ENCODE peak calls at places on chromosomes 16 and 17, in nine cellular contexts. J is CD8-positive, alpha-beta memory T cell; R is K562; I is heart right ventricle; Y is cardiac muscle cell; T is psoas muscle; K is fibroblast of lung; F is adrenal gland; Z is PC-3. D is an unnamed sample.

GRCh38 chr17:17669851-17670232 is 11.4 kb upstream of the RAI1 start:
- DNase-seq in J (no peak), R (no peak), I (no peak), Y (no peak), T (no peak), K (no peak), F (no peak), Z (no peak), D (no peak)

GRCh38 chr16:59113009-59113408 is 378.9 kb upstream of the GOT2 start:
- DNase-seq in J (no peak), R (no peak), I (no peak), Y (no peak), T (no peak), K (no peak), F (no peak), Z (no peak), D (no peak)

GRCh38 chr17:64599187-64599676 is 62.9 kb downstream of the SMURF2 start:
- DNase-seq in J (peak; percentile 46), R (peak; percentile 30), I (no peak), Y (no peak), T (no peak), K (no peak), F (no peak), Z (no peak), D (no peak)

GRCh38 chr17:74712756-74713155 is at the start of gene CD300LF:
- DNase-seq in J (no peak), R (no peak), I (no peak), Y (no peak), T (no peak), K (no peak), F (peak; percentile 49), Z (no peak), D (no peak)

GRCh38 chr16:1306344-1306743 is 3.1 kb upstream of the UBE2I start:
- DNase-seq in J (no peak), R (no peak), I (no peak), Y (no peak), T (no peak), K (no peak), F (no peak), Z (no peak), D (no peak)

GRCh38 chr16:84284168-84284722 is 10.4 kb upstream of the WFDC1 start:
- DNase-seq in J (no peak), R (peak; percentile 38), I (peak; percentile 73), Y (peak; percentile 61), T (peak; percentile 76), K (peak; percentile 77), F (peak; percentile 65), Z (no peak), D (peak; percentile 88)

GRCh38 chr17:77002103-77003045 is 134.2 kb downstream of the MGAT5B start:
- DNase-seq in J (no peak), R (no peak), I (no peak), Y (peak; percentile 66), T (no peak), K (peak; percentile 58), F (no peak), Z (peak; percentile 99), D (no peak)

GRCh38 chr17:58056476-58056875 is 26.7 kb upstream of the DYNLL2 start:
- DNase-seq in J (no peak), R (no peak), I (no peak), Y (no peak), T (no peak), K (no peak), F (no peak), Z (peak; percentile 69), D (no peak)

GRCh38 chr17:76537578-76538280 is at the start of gene CYGB:
- DNase-seq in J (no peak), R (no peak), I (peak; percentile 78), Y (peak; percentile 77), T (peak; percentile 74), K (peak; percentile 68), F (no peak), Z (no peak), D (peak; percentile 77)

GRCh38 chr17:13337864-13338371 is 263.8 kb downstream of the HS3ST3A1 start:
- DNase-seq in J (no peak), R (peak; percentile 11), I (no peak), Y (peak; percentile 81), T (no peak), K (peak; percentile 87), F (no peak), Z (peak; percentile 79), D (no peak)

GRCh38 chr16:85759631-85760419 is 8.9 kb upstream of the C16orf74 start:
- DNase-seq in J (no peak), R (peak; percentile 51), I (no peak), Y (no peak), T (peak; percentile 78), K (no peak), F (no peak), Z (peak; percentile 52), D (no peak)

GRCh38 chr16:9092963-9093477 is 1.6 kb downstream of the HAPSTR1 start:
- DNase-seq in J (peak; percentile 15), R (no peak), I (peak; percentile 30), Y (no peak), T (peak; percentile 62), K (no peak), F (peak; percentile 28), Z (no peak), D (peak; percentile 61)

GRCh38 chr16:9092282-9092962 is 978 bp downstream of the HAPSTR1 start:
- DNase-seq in J (peak; percentile 53), R (peak; percentile 66), I (peak; percentile 60), Y (no peak), T (peak; percentile 73), K (no peak), F (peak; percentile 42), Z (no peak), D (peak; percentile 83)

GRCh38 chr16:9095998-9096397 is 4.6 kb downstream of the HAPSTR1 start:
- DNase-seq in J (no peak), R (no peak), I (no peak), Y (no peak), T (no peak), K (no peak), F (no peak), Z (no peak), D (no peak)

GRCh38 chr16:9095171-9095570 is 3.7 kb downstream of the HAPSTR1 start:
- DNase-seq in J (no peak), R (no peak), I (no peak), Y (no peak), T (no peak), K (no peak), F (no peak), Z (no peak), D (no peak)

DNA sequence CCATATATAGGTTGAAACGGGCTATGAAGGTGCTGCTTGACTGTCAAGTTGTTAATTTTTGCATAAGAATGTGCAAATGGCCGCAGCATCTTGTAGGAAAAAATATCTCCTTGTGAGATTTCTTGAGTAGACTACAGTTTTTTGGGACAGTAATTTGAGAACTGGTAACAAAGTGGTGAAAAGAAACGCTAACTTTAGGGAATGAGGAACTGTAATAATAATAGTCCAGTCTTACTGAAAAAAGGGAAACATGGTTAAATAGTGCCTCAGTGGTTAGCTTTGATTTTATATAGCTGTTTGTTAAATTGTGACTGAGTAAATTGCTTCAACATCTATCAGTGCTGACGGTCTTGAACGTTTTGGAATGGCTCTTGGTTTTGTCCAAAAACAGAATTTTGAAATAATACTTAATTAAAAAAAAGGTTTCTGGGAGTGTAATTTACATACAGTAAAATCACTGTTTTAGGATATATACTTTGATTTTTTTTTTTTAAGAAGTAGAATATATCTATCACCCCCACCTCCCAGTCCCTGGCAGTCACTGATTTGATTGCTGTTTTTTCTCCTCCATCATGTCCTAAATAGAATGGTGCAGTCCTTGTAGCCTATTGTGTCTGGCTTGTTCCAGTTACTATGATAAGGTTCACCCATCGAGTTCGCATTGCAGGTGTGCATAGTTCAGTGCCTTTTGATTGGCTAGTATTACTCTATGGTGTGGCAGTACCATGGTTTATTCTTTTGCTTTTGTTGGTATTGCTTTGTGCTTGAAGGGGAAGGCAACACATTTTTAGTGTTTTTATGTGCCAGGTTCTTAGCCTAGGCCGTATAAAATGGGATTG is 2.8 kb downstream of the HAPSTR1 start:
- DNase-seq in J (no peak), R (no peak), I (no peak), Y (no peak), T (no peak), K (no peak), F (no peak), Z (no peak), D (no peak)
- H3K4me3 ChIP-seq in J (peak overlapping the region; percentile 94), R (peak overlapping the region; percentile 95), I (peak overlapping the region; percentile 95), Y (peak overlapping the region; percentile 75), T (peak overlapping the region; percentile 89), K (peak overlapping the region; percentile 98), F (no peak overlapping the region), Z (peak overlapping the region; percentile 92), D (peak overlapping the region; percentile 95)

DNA sequence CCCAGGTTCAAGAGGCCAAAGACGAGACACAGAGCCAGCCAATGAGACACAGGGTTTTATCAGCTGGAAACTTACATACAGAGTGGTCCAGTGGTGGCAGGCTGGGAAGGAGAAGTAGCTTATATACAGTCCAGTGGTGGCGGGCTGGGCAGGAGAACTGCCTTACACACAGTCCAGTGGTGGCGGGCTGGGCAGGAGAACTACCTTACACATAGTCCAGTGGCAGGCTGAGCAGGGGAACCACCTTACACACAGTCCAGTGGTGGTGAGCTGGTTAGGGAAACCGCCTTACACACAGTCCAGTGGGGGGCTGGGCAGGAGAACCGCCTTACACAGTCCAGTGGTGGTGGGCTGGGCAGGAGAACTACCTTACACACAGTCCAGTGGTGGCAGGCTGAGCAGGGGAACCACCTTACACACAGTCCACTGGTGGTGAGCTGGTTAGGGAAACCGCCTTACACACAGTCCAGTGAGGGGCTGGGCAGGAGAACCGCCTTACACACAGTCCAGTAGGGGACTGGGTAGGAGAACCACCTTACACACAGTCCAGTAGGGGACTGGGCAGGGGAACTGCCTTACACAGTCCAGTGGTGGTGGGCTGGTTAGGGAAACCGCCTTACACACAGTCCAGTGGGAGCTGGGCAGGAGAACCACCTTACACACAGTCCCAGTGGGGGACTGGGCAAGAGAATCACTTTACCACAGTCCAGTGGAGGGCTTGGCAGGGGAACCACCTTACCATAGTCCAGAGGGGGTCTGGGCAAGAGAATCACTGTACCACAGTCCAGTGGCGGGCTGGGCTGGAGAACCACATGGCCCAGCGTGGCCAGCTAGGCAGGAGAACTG is 90.9 kb downstream of the GAS7 start:
- DNase-seq in J (no peak), R (no peak), I (no peak), Y (no peak), T (no peak), K (no peak), F (no peak), Z (no peak), D (no peak)
- H3K27ac ChIP-seq in J (no peak overlapping the region), R (no peak overlapping the region), I (no peak overlapping the region), Y (no peak overlapping the region), T (no peak overlapping the region), K (no peak overlapping the region), F (no peak overlapping the region), Z (no peak overlapping the region), D (no peak overlapping the region)

GRCh38 chr17:48590603-48591161 is 641 bp upstream of the HOXB3 start:
- DNase-seq in J (no peak), R (no peak), I (no peak), Y (no peak), T (no peak), K (peak; percentile 40), F (no peak), Z (no peak), D (no peak)
- H3K4me3 ChIP-seq in J (no peak overlapping the region), R (no peak overlapping the region), I (no peak overlapping the region), Y (no peak overlapping the region), T (no peak overlapping the region), K (peak overlapping the region; percentile 91), F (no peak overlapping the region), Z (no peak overlapping the region), D (no peak overlapping the region)

DNA sequence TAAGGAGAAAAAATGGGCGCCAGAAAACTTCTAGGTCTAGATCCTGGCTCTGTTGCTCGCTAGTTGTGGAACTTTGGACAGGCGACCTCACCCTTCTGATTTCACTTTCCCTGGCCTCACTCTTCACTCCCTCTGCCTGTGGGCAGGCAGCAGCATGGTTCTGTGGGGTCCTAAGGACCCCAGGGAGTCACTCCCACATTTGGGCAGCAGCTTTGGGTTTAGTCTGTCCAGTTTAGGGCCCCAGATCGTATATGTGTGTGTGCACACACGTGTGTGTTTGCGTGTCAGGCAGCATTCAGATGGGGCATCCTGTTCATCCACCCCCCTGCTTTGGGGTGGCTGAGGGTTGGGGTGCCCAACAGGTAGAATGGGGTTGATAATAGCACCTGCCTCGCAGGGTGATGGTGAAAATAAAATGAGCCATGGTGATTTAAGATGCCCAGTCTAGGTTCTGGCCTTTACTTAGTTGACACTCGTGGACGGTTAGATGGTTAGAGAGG is 102.2 kb downstream of the RAB11FIP4 start:
- DNase-seq in J (no peak), R (no peak), I (no peak), Y (no peak), T (peak; percentile 30), K (no peak), F (no peak), Z (no peak), D (no peak)
- H3K27ac ChIP-seq in J (peak overlapping the region; percentile 46), R (no peak overlapping the region), I (no peak overlapping the region), Y (no peak overlapping the region), T (no peak overlapping the region), K (no peak overlapping the region), F (no peak overlapping the region), Z (no peak overlapping the region), D (no peak overlapping the region)

D was measured in right cardiac atrium.